ENCODE peak calls at places on chromosomes 3 and 15, in nine cellular contexts. One of them, this sample, is unnamed.

GRCh38 chr15:25171856-25172687 is 217.3 kb downstream of the SNRPN start:
- DNase-seq in T-helper 2 cell: no peak
- DNase-seq in activated T-cell treated with anti-CD3 and anti-CD28 coated beads, Interleukin-2, amount 50 U/mL, for 72 hours: no peak
- DNase-seq in RPMI7951: no peak
- DNase-seq in AG04449: no peak
- DNase-seq in pancreas: peak
- DNase-seq in RWPE1: no peak
- DNase-seq in fibroblast of mammary gland: no peak
- DNase-seq in heart left ventricle: no peak
- DNase-seq in this sample: no peak

GRCh38 chr3:58353722-58354553 is 21.2 kb downstream of the PXK start:
- DNase-seq in T-helper 2 cell: peak
- DNase-seq in activated T-cell treated with anti-CD3 and anti-CD28 coated beads, Interleukin-2, amount 50 U/mL, for 72 hours: peak
- DNase-seq in RPMI7951: peak
- DNase-seq in AG04449: no peak
- DNase-seq in pancreas: no peak
- DNase-seq in RWPE1: no peak
- DNase-seq in fibroblast of mammary gland: peak
- DNase-seq in heart left ventricle: no peak
- DNase-seq in this sample: no peak

GRCh38 chr15:26028086-26028740 is 165.1 kb upstream of the ATP10A start:
- DNase-seq in T-helper 2 cell: no peak
- DNase-seq in activated T-cell treated with anti-CD3 and anti-CD28 coated beads, Interleukin-2, amount 50 U/mL, for 72 hours: no peak
- DNase-seq in RPMI7951: no peak
- DNase-seq in AG04449: peak
- DNase-seq in pancreas: no peak
- DNase-seq in RWPE1: no peak
- DNase-seq in fibroblast of mammary gland: no peak
- DNase-seq in heart left ventricle: no peak
- DNase-seq in this sample: no peak

GRCh38 chr3:129975332-129976090 is 991 bp downstream of the TRH start:
- DNase-seq in T-helper 2 cell: no peak
- DNase-seq in activated T-cell treated with anti-CD3 and anti-CD28 coated beads, Interleukin-2, amount 50 U/mL, for 72 hours: peak
- DNase-seq in RPMI7951: no peak
- DNase-seq in AG04449: no peak
- DNase-seq in pancreas: no peak
- DNase-seq in RWPE1: no peak
- DNase-seq in fibroblast of mammary gland: no peak
- DNase-seq in heart left ventricle: peak
- DNase-seq in this sample: no peak

GRCh38 chr3:46010519-46011113 is 15.0 kb upstream of the FYCO1 start:
- DNase-seq in T-helper 2 cell: no peak
- DNase-seq in activated T-cell treated with anti-CD3 and anti-CD28 coated beads, Interleukin-2, amount 50 U/mL, for 72 hours: no peak
- DNase-seq in RPMI7951: no peak
- DNase-seq in AG04449: no peak
- DNase-seq in pancreas: no peak
- DNase-seq in RWPE1: no peak
- DNase-seq in fibroblast of mammary gland: no peak
- DNase-seq in heart left ventricle: no peak
- DNase-seq in this sample: no peak

GRCh38 chr15:77482570-77482969 is 61.9 kb downstream of the HMG20A start:
- DNase-seq in T-helper 2 cell: no peak
- DNase-seq in activated T-cell treated with anti-CD3 and anti-CD28 coated beads, Interleukin-2, amount 50 U/mL, for 72 hours: no peak
- DNase-seq in RPMI7951: peak
- DNase-seq in AG04449: peak
- DNase-seq in pancreas: no peak
- DNase-seq in RWPE1: no peak
- DNase-seq in fibroblast of mammary gland: peak
- DNase-seq in heart left ventricle: no peak
- DNase-seq in this sample: no peak

GRCh38 chr3:4284865-4285264 is 18.3 kb upstream of the SETMAR start:
- DNase-seq in T-helper 2 cell: no peak
- DNase-seq in activated T-cell treated with anti-CD3 and anti-CD28 coated beads, Interleukin-2, amount 50 U/mL, for 72 hours: no peak
- DNase-seq in RPMI7951: no peak
- DNase-seq in AG04449: no peak
- DNase-seq in pancreas: no peak
- DNase-seq in RWPE1: no peak
- DNase-seq in fibroblast of mammary gland: no peak
- DNase-seq in heart left ventricle: no peak
- DNase-seq in this sample: no peak

GRCh38 chr15:41291065-41291631 is 41.2 kb downstream of the OIP5 start:
- DNase-seq in T-helper 2 cell: no peak
- DNase-seq in activated T-cell treated with anti-CD3 and anti-CD28 coated beads, Interleukin-2, amount 50 U/mL, for 72 hours: no peak
- DNase-seq in RPMI7951: no peak
- DNase-seq in AG04449: no peak
- DNase-seq in pancreas: no peak
- DNase-seq in RWPE1: no peak
- DNase-seq in fibroblast of mammary gland: no peak
- DNase-seq in heart left ventricle: no peak
- DNase-seq in this sample: no peak

GRCh38 chr3:151837057-151837456 is 23.1 kb downstream of the AADAC start:
- DNase-seq in T-helper 2 cell: no peak
- DNase-seq in activated T-cell treated with anti-CD3 and anti-CD28 coated beads, Interleukin-2, amount 50 U/mL, for 72 hours: no peak
- DNase-seq in RPMI7951: peak
- DNase-seq in AG04449: peak
- DNase-seq in pancreas: no peak
- DNase-seq in RWPE1: peak
- DNase-seq in fibroblast of mammary gland: peak
- DNase-seq in heart left ventricle: no peak
- DNase-seq in this sample: peak

GRCh38 chr15:88998980-88999713 is 86.0 kb upstream of the MFGE8 start:
- DNase-seq in T-helper 2 cell: no peak
- DNase-seq in activated T-cell treated with anti-CD3 and anti-CD28 coated beads, Interleukin-2, amount 50 U/mL, for 72 hours: no peak
- DNase-seq in RPMI7951: no peak
- DNase-seq in AG04449: no peak
- DNase-seq in pancreas: no peak
- DNase-seq in RWPE1: no peak
- DNase-seq in fibroblast of mammary gland: no peak
- DNase-seq in heart left ventricle: no peak
- DNase-seq in this sample: no peak

GRCh38 chr3:139677341-139678155 is at the start of gene NMNAT3:
- DNase-seq in T-helper 2 cell: peak
- DNase-seq in activated T-cell treated with anti-CD3 and anti-CD28 coated beads, Interleukin-2, amount 50 U/mL, for 72 hours: peak
- DNase-seq in RPMI7951: peak
- DNase-seq in AG04449: no peak
- DNase-seq in pancreas: peak
- DNase-seq in RWPE1: peak
- DNase-seq in fibroblast of mammary gland: peak
- DNase-seq in heart left ventricle: peak
- DNase-seq in this sample: no peak

GRCh38 chr15:44666208-44667038 is 3.0 kb upstream of the SPG11 start:
- DNase-seq in T-helper 2 cell: peak
- DNase-seq in activated T-cell treated with anti-CD3 and anti-CD28 coated beads, Interleukin-2, amount 50 U/mL, for 72 hours: no peak
- DNase-seq in RPMI7951: no peak
- DNase-seq in AG04449: no peak
- DNase-seq in pancreas: no peak
- DNase-seq in RWPE1: no peak
- DNase-seq in fibroblast of mammary gland: no peak
- DNase-seq in heart left ventricle: no peak
- DNase-seq in this sample: no peak

GRCh38 chr3:16601539-16602005 is 3.7 kb downstream of the DAZL start:
- DNase-seq in T-helper 2 cell: no peak
- DNase-seq in activated T-cell treated with anti-CD3 and anti-CD28 coated beads, Interleukin-2, amount 50 U/mL, for 72 hours: no peak
- DNase-seq in RPMI7951: no peak
- DNase-seq in AG04449: no peak
- DNase-seq in pancreas: no peak
- DNase-seq in RWPE1: no peak
- DNase-seq in fibroblast of mammary gland: no peak
- DNase-seq in heart left ventricle: no peak
- DNase-seq in this sample: no peak

GRCh38 chr15:90580086-90580485 is 50.4 kb downstream of the CRTC3 start:
- DNase-seq in T-helper 2 cell: no peak
- DNase-seq in activated T-cell treated with anti-CD3 and anti-CD28 coated beads, Interleukin-2, amount 50 U/mL, for 72 hours: no peak
- DNase-seq in RPMI7951: no peak
- DNase-seq in AG04449: no peak
- DNase-seq in pancreas: no peak
- DNase-seq in RWPE1: no peak
- DNase-seq in fibroblast of mammary gland: no peak
- DNase-seq in heart left ventricle: no peak
- DNase-seq in this sample: no peak

GRCh38 chr15:76866716-76867321 is 38.3 kb downstream of the SCAPER start:
- DNase-seq in T-helper 2 cell: no peak
- DNase-seq in activated T-cell treated with anti-CD3 and anti-CD28 coated beads, Interleukin-2, amount 50 U/mL, for 72 hours: no peak
- DNase-seq in RPMI7951: peak
- DNase-seq in AG04449: peak
- DNase-seq in pancreas: no peak
- DNase-seq in RWPE1: peak
- DNase-seq in fibroblast of mammary gland: peak
- DNase-seq in heart left ventricle: no peak
- DNase-seq in this sample: no peak

GRCh38 chr3:79664444-79664843 is 103.4 kb downstream of the ROBO1 start:
- DNase-seq in T-helper 2 cell: no peak
- DNase-seq in activated T-cell treated with anti-CD3 and anti-CD28 coated beads, Interleukin-2, amount 50 U/mL, for 72 hours: no peak
- DNase-seq in RPMI7951: no peak
- DNase-seq in AG04449: no peak
- DNase-seq in pancreas: no peak
- DNase-seq in RWPE1: no peak
- DNase-seq in fibroblast of mammary gland: no peak
- DNase-seq in heart left ventricle: no peak
- DNase-seq in this sample: no peak

GRCh38 chr15:51232581-51232980 is 105.8 kb downstream of the CYP19A1 start:
- DNase-seq in T-helper 2 cell: no peak
- DNase-seq in activated T-cell treated with anti-CD3 and anti-CD28 coated beads, Interleukin-2, amount 50 U/mL, for 72 hours: no peak
- DNase-seq in RPMI7951: no peak
- DNase-seq in AG04449: no peak
- DNase-seq in pancreas: no peak
- DNase-seq in RWPE1: no peak
- DNase-seq in fibroblast of mammary gland: no peak
- DNase-seq in heart left ventricle: no peak
- DNase-seq in this sample: no peak

GRCh38 chr3:57234613-57235575 is 7.4 kb downstream of the APPL1 start:
- DNase-seq in T-helper 2 cell: no peak
- DNase-seq in activated T-cell treated with anti-CD3 and anti-CD28 coated beads, Interleukin-2, amount 50 U/mL, for 72 hours: no peak
- DNase-seq in RPMI7951: no peak
- DNase-seq in AG04449: no peak
- DNase-seq in pancreas: no peak
- DNase-seq in RWPE1: no peak
- DNase-seq in fibroblast of mammary gland: no peak
- DNase-seq in heart left ventricle: no peak
- DNase-seq in this sample: no peak

GRCh38 chr15:52196891-52197290 is 5.7 kb upstream of the GNB5 start:
- DNase-seq in T-helper 2 cell: no peak
- DNase-seq in activated T-cell treated with anti-CD3 and anti-CD28 coated beads, Interleukin-2, amount 50 U/mL, for 72 hours: no peak
- DNase-seq in RPMI7951: no peak
- DNase-seq in AG04449: no peak
- DNase-seq in pancreas: no peak
- DNase-seq in RWPE1: no peak
- DNase-seq in fibroblast of mammary gland: no peak
- DNase-seq in heart left ventricle: no peak
- DNase-seq in this sample: no peak

GRCh38 chr3:31880020-31880419 is 101.0 kb downstream of the OSBPL10 start:
- DNase-seq in T-helper 2 cell: no peak
- DNase-seq in activated T-cell treated with anti-CD3 and anti-CD28 coated beads, Interleukin-2, amount 50 U/mL, for 72 hours: no peak
- DNase-seq in RPMI7951: peak
- DNase-seq in AG04449: no peak
- DNase-seq in pancreas: no peak
- DNase-seq in RWPE1: no peak
- DNase-seq in fibroblast of mammary gland: peak
- DNase-seq in heart left ventricle: no peak
- DNase-seq in this sample: peak